ENCODE peak calls at places on chromosomes 2 and 18, in eight cellular contexts. One of them, this sample, is unnamed.
A peak's percentile ranks its signal among the peaks of the same experiment; 100 is the strongest.

GRCh38 chr2:10289891-10290290 is 12.8 kb upstream of the HPCAL1 start:
- DNase-seq in Karpas-422: no peak
- DNase-seq in stimulated activated CD4-positive, alpha-beta T cell treated with anti-CD3 and anti-CD28 coated beads, Interleukin-12 subunit alpha, Interleukin-12 subunit beta, amount 100 ng/mL, for 4 hours: no peak
- DNase-seq in activated T-cell treated with anti-CD3 and anti-CD28 coated beads for 1 hour: no peak
- DNase-seq in HTR-8/SVneo: peak; percentile 68
- DNase-seq in caudate nucleus: no peak
- DNase-seq in NCI-H1105: no peak
- DNase-seq in NCI-H1092 treated with DMSO at 0.1 percent for 48 hours: no peak
- DNase-seq in this sample: no peak

GRCh38 chr2:222423632-222424280 is 587 bp upstream of the SGPP2 start:
- DNase-seq in Karpas-422: no peak
- DNase-seq in stimulated activated CD4-positive, alpha-beta T cell treated with anti-CD3 and anti-CD28 coated beads, Interleukin-12 subunit alpha, Interleukin-12 subunit beta, amount 100 ng/mL, for 4 hours: peak; percentile 49
- DNase-seq in activated T-cell treated with anti-CD3 and anti-CD28 coated beads for 1 hour: no peak
- DNase-seq in HTR-8/SVneo: no peak
- DNase-seq in caudate nucleus: no peak
- DNase-seq in NCI-H1105: no peak
- DNase-seq in NCI-H1092 treated with DMSO at 0.1 percent for 48 hours: no peak
- DNase-seq in this sample: peak; percentile 80

GRCh38 chr2:110667061-110667460 is 10.8 kb downstream of the BUB1 start:
- DNase-seq in Karpas-422: no peak
- DNase-seq in stimulated activated CD4-positive, alpha-beta T cell treated with anti-CD3 and anti-CD28 coated beads, Interleukin-12 subunit alpha, Interleukin-12 subunit beta, amount 100 ng/mL, for 4 hours: no peak
- DNase-seq in activated T-cell treated with anti-CD3 and anti-CD28 coated beads for 1 hour: no peak
- DNase-seq in HTR-8/SVneo: no peak
- DNase-seq in caudate nucleus: no peak
- DNase-seq in NCI-H1105: no peak
- DNase-seq in NCI-H1092 treated with DMSO at 0.1 percent for 48 hours: no peak
- DNase-seq in this sample: no peak

GRCh38 chr18:57837917-57838548 is 34.9 kb upstream of the ATP8B1 start:
- DNase-seq in Karpas-422: no peak
- DNase-seq in stimulated activated CD4-positive, alpha-beta T cell treated with anti-CD3 and anti-CD28 coated beads, Interleukin-12 subunit alpha, Interleukin-12 subunit beta, amount 100 ng/mL, for 4 hours: peak; percentile 28
- DNase-seq in activated T-cell treated with anti-CD3 and anti-CD28 coated beads for 1 hour: no peak
- DNase-seq in HTR-8/SVneo: no peak
- DNase-seq in caudate nucleus: no peak
- DNase-seq in NCI-H1105: no peak
- DNase-seq in NCI-H1092 treated with DMSO at 0.1 percent for 48 hours: no peak
- DNase-seq in this sample: peak; percentile 33

GRCh38 chr2:98926601-98927000 is 9.4 kb downstream of the CRACDL start:
- DNase-seq in Karpas-422: no peak
- DNase-seq in stimulated activated CD4-positive, alpha-beta T cell treated with anti-CD3 and anti-CD28 coated beads, Interleukin-12 subunit alpha, Interleukin-12 subunit beta, amount 100 ng/mL, for 4 hours: no peak
- DNase-seq in activated T-cell treated with anti-CD3 and anti-CD28 coated beads for 1 hour: no peak
- DNase-seq in HTR-8/SVneo: no peak
- DNase-seq in caudate nucleus: no peak
- DNase-seq in NCI-H1105: no peak
- DNase-seq in NCI-H1092 treated with DMSO at 0.1 percent for 48 hours: no peak
- DNase-seq in this sample: no peak

GRCh38 chr2:24360963-24361330 is 611 bp upstream of the ITSN2 start:
- DNase-seq in Karpas-422: peak; percentile 61
- DNase-seq in stimulated activated CD4-positive, alpha-beta T cell treated with anti-CD3 and anti-CD28 coated beads, Interleukin-12 subunit alpha, Interleukin-12 subunit beta, amount 100 ng/mL, for 4 hours: no peak
- DNase-seq in activated T-cell treated with anti-CD3 and anti-CD28 coated beads for 1 hour: no peak
- DNase-seq in HTR-8/SVneo: peak; percentile 18
- DNase-seq in caudate nucleus: no peak
- DNase-seq in NCI-H1105: no peak
- DNase-seq in NCI-H1092 treated with DMSO at 0.1 percent for 48 hours: no peak
- DNase-seq in this sample: no peak

GRCh38 chr2:144505245-144505801 is 14.6 kb downstream of the ZEB2 start:
- DNase-seq in Karpas-422: no peak
- DNase-seq in stimulated activated CD4-positive, alpha-beta T cell treated with anti-CD3 and anti-CD28 coated beads, Interleukin-12 subunit alpha, Interleukin-12 subunit beta, amount 100 ng/mL, for 4 hours: no peak
- DNase-seq in activated T-cell treated with anti-CD3 and anti-CD28 coated beads for 1 hour: no peak
- DNase-seq in HTR-8/SVneo: no peak
- DNase-seq in caudate nucleus: no peak
- DNase-seq in NCI-H1105: no peak
- DNase-seq in NCI-H1092 treated with DMSO at 0.1 percent for 48 hours: no peak
- DNase-seq in this sample: no peak

GRCh38 chr2:230944123-230944653 is 19.1 kb upstream of the GPR55 start:
- DNase-seq in Karpas-422: no peak
- DNase-seq in stimulated activated CD4-positive, alpha-beta T cell treated with anti-CD3 and anti-CD28 coated beads, Interleukin-12 subunit alpha, Interleukin-12 subunit beta, amount 100 ng/mL, for 4 hours: peak; percentile 30
- DNase-seq in activated T-cell treated with anti-CD3 and anti-CD28 coated beads for 1 hour: no peak
- DNase-seq in HTR-8/SVneo: no peak
- DNase-seq in caudate nucleus: no peak
- DNase-seq in NCI-H1105: no peak
- DNase-seq in NCI-H1092 treated with DMSO at 0.1 percent for 48 hours: no peak
- DNase-seq in this sample: peak; percentile 84